ENCODE peak calls at places on chromosomes 3 and 15, in six cellular contexts. Q, I, Y, P, W and C are unnamed samples.

GRCh38 chr3:124209426-124209825 is 217.5 kb upstream of the ROPN1 start:
- DNase-seq in Q (no peak), Y (no peak), I (no peak), P (no peak), W (no peak), C (no peak)

GRCh38 chr15:74011610-74012009 is 17.1 kb downstream of the PML start:
- DNase-seq in W (peak; percentile 84), I (no peak), P (no peak), Y (peak; percentile 69), Q (peak; percentile 59), C (no peak)

GRCh38 chr3:182690163-182690562 is 103.1 kb upstream of the ATP11B start:
- DNase-seq in Q (no peak), Y (no peak), P (no peak), I (no peak), W (no peak), C (no peak)

GRCh38 chr3:195809796-195810454 is 1.8 kb downstream of the MUC4 start:
- DNase-seq in I (no peak), P (no peak), Q (no peak), W (peak; percentile 52), Y (no peak), C (no peak)

GRCh38 chr3:158347966-158348365 is 223.0 kb upstream of the MLF1 start:
- DNase-seq in I (no peak), P (no peak), Q (no peak), Y (no peak), W (no peak), C (no peak)

GRCh38 chr15:56984681-56985515 is 66.5 kb downstream of the TCF12 start:
- DNase-seq in I (no peak), W (no peak), P (no peak), Y (no peak), Q (no peak), C (no peak)

GRCh38 chr3:105984837-105985236 is 116.0 kb upstream of the CBLB start:
- DNase-seq in I (no peak), P (no peak), W (no peak), Q (no peak), Y (no peak), C (no peak)

GRCh38 chr3:55486101-55486856 is 827 bp downstream of the WNT5A start:
- DNase-seq in Y (no peak), W (peak; percentile 81), Q (peak; percentile 63), I (no peak), P (peak; percentile 51), C (no peak)

GRCh38 chr3:26118165-26118564 is 328.3 kb downstream of the OXSM start:
- DNase-seq in Q (no peak), P (no peak), I (no peak), W (no peak), Y (no peak), C (no peak)

GRCh38 chr3:172061724-172062184 is 22.4 kb downstream of the FNDC3B start:
- DNase-seq in P (no peak), Y (peak; percentile 27), I (peak; percentile 88), Q (no peak), W (no peak), C (no peak)

GRCh38 chr3:33152363-33153360 is 38.8 kb downstream of the CRTAP start:
- DNase-seq in P (no peak), Y (no peak), W (no peak), I (no peak), Q (no peak), C (no peak)

GRCh38 chr3:132900479-132900878 is 137.7 kb upstream of the TMEM108 start:
- DNase-seq in Y (no peak), W (no peak), I (no peak), Q (no peak), P (no peak), C (no peak)

GRCh38 chr3:98978068-98978811 is 76.7 kb upstream of the DCBLD2 start:
- DNase-seq in P (no peak), W (no peak), Q (no peak), Y (no peak), I (no peak), C (no peak)

GRCh38 chr15:31263751-31264533 is 62.7 kb upstream of the KLF13 start:
- DNase-seq in P (peak; percentile 53), I (no peak), Y (peak; percentile 48), W (peak; percentile 80), Q (peak; percentile 89), C (peak; percentile 86)

GRCh38 chr3:179676081-179676480 is 23.2 kb downstream of the USP13 start:
- DNase-seq in W (no peak), P (no peak), Q (no peak), Y (no peak), I (no peak), C (no peak)

GRCh38 chr3:52907497-52907896 is 10.1 kb upstream of the STIMATE start:
- DNase-seq in W (no peak), Q (no peak), Y (no peak), P (no peak), I (no peak), C (no peak)

GRCh38 chr3:109559389-109559788 is 222.0 kb upstream of the DPPA4 start:
- DNase-seq in P (no peak), Q (no peak), I (no peak), Y (no peak), W (no peak), C (no peak)

GRCh38 chr3:45574067-45574494 is 20.5 kb upstream of the LIMD1 start:
- DNase-seq in W (peak; percentile 3), Q (no peak), Y (no peak), I (no peak), P (no peak), C (no peak)
- TF ChIP-seq POLR2AphosphoS5 in W (no peak), Q (no peak), Y (no peak), I (no peak), P (no peak), C (no peak)

GRCh38 chr15:62465173-62465572 is 300.1 kb upstream of the C2CD4B start:
- DNase-seq in W (peak; percentile 36), Y (no peak), Q (no peak), I (no peak), P (no peak), C (no peak)
- H3K4me1 ChIP-seq in W (peaks cover 20% of the 10 kb centered on the region), Y (no peaks in the 10 kb centered on the region), Q (peaks cover 31% of the 10 kb centered on the region), I (peaks cover 7% of the 10 kb centered on the region), P (no peaks in the 10 kb centered on the region), C (peaks cover 29% of the 10 kb centered on the region)

GRCh38 chr3:173153631-173154030 is 12.6 kb upstream of the SPATA16 start:
- DNase-seq in P (no peak), W (no peak), Y (no peak), Q (no peak), I (no peak), C (no peak)
- TF ChIP-seq CTCF in P (no peak), W (no peak), Y (no peak), Q (no peak), I (no peak), C (no peak)

DNA sequence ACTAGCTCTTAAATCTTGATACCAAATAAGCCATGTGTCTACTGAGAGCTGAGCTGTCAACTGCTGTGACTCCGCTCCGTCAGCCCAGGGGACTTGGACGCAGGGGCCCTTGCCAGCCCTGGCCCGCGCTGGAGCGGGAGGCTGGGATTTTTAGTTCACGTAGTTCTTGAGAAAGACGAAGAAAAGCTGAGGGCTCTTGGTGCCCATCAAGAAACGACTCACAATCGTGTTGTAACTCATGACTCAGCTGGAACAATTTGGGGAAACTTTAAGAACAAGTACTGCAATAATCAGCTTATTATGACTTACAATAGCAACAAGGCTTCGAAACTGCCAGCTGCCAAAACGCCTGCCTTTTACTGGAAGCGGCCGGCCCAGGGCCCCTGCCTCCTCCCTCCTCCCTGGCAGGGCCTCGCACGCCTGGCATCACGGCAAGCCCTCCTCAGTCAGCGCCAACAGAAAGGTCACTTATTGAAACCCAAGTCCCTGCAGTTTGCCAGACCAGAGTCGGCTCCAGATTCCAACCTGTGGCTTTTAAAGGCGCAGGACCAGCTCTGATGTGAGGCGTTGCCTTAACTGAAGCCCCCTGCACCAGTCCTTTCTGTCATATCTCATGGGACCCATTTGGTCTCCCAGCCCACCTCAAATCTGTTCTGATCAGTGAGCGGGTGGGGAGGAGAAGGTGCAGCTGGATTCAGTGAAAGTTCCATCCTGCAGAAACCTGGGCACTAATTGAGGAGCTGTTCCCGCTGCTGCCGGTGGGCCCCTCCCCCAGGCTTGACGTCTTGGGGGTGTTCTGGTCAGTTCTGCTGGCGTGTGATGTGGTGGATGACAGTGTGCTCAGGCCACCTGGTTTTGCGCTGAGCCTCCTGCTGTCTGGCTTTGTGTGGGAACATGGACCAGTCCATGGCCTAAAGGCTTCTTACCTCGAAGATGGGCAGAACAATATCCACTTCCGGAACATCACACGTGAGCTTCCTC is 60.1 kb downstream of the RGMA start:
- DNase-seq in P (peak; percentile 87), Q (peak; percentile 88), I (no peak), Y (peak; percentile 84), W (peak; percentile 95), C (peak; percentile 95)
- TF ChIP-seq POLR2AphosphoS5 in P (peak; percentile 85), Q (no peak), I (no peak), Y (peak; percentile 81), W (peak; percentile 55), C (peak; percentile 79)

DNA sequence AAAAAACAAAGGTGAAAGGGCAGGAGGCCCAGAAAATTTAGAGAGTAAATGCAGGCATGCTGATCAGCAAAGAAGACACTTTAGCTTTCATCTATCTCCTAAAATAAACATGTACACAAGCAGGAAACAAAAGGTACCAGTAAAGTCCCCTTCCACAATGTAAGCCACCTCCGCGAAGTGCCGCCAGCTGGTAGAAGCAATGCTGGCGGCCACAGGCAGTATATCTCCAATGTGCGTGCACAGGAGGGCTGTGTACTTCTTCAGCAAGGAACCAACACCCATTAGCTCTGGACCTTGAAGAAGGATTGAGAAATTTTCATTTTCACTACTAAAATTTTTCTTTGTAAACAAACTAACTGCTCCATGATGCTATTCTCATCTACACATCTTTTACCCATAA is 75.4 kb downstream of the HERC2 start:
- DNase-seq in Y (no peak), Q (no peak), I (no peak), W (no peak), P (no peak), C (no peak)
- H3K4me1 ChIP-seq in Y (no peaks in the 10 kb centered on the region), Q (no peaks in the 10 kb centered on the region), I (peaks cover 7% of the 10 kb centered on the region), W (no peaks in the 10 kb centered on the region), P (no peaks in the 10 kb centered on the region), C (no peaks in the 10 kb centered on the region)

GRCh38 chr3:184541886-184542562 is 19.6 kb upstream of the EPHB3 start:
- DNase-seq in W (peak; percentile 26), P (no peak), Q (no peak), Y (no peak), I (no peak), C (peak; percentile 80)

GRCh38 chr3:184539801-184540440 is 21.7 kb upstream of the EPHB3 start:
- DNase-seq in W (peak; percentile 28), Y (no peak), P (no peak), Q (no peak), I (no peak), C (no peak)

GRCh38 chr3:184542577-184542976 is 19.0 kb upstream of the EPHB3 start:
- DNase-seq in W (no peak), Y (no peak), Q (no peak), P (no peak), I (no peak), C (no peak)

GRCh38 chr3:184538600-184539431 is 22.8 kb upstream of the EPHB3 start:
- DNase-seq in I (no peak), P (no peak), Y (no peak), Q (no peak), W (peak; percentile 48), C (no peak)

GRCh38 chr3:184540777-184541681 is 20.6 kb upstream of the EPHB3 start:
- DNase-seq in P (peak; percentile 85), I (peak; percentile 56), Y (peak; percentile 87), Q (peak; percentile 92), W (peak; percentile 69), C (peak; percentile 81)
- TF ChIP-seq CTCF in P (peak; percentile 83), I (peak; percentile 78), Y (peak; percentile 82), Q (peak; percentile 57), W (peak; percentile 35), C (peak; percentile 82)